ENCODE peak calls at places on chromosome 20, in six cellular contexts. P is psoas muscle, X is spleen, S is IMR-90, T is mammary epithelial cell, L is transverse colon. Y is an unnamed sample. For H3K9me3, the result is how much of the 10 kb centered on the place peaks cover.

GRCh38 chr20:47809561-47809960 is 24.3 kb upstream of the SULF2 start:
- DNase-seq in P (no peak), X (peak), S (no peak), T (peak), L (no peak), Y (no peak)

GRCh38 chr20:3129094-3129493 is 30.6 kb downstream of the FASTKD5 start:
- DNase-seq in P (no peak), X (no peak), S (no peak), T (no peak), L (no peak), Y (no peak)

GRCh38 chr20:6940052-6940451 is 172.6 kb downstream of the BMP2 start:
- DNase-seq in P (no peak), X (no peak), S (no peak), T (peak), L (no peak), Y (no peak)

GRCh38 chr20:19981091-19981490 is 36.1 kb upstream of the NAA20 start:
- DNase-seq in P (no peak), X (no peak), S (peak), T (peak), L (no peak), Y (no peak)

GRCh38 chr20:9689041-9689440 is 149.8 kb downstream of the PAK5 start:
- DNase-seq in P (no peak), X (no peak), S (no peak), T (no peak), L (no peak), Y (no peak)

GRCh38 chr20:63660622-63661021 is 2.5 kb downstream of the RTEL1 start:
- DNase-seq in P (no peak), X (no peak), S (no peak), T (no peak), L (no peak), Y (no peak)

GRCh38 chr20:32482251-32483220 is 102.6 kb downstream of the NOL4L start:
- DNase-seq in P (peak), X (peak), S (no peak), T (peak), L (peak), Y (no peak)

GRCh38 chr20:53706008-53706481 is 112.4 kb upstream of the ZNF217 start:
- DNase-seq in P (no peak), X (no peak), S (peak), T (no peak), L (no peak), Y (no peak)

GRCh38 chr20:44388466-44389023 is 33.0 kb downstream of the HNF4A start:
- DNase-seq in P (peak), X (peak), S (peak), T (peak), L (peak), Y (peak)

GRCh38 chr20:54914995-54915394 is 439.6 kb downstream of the DOK5 start:
- DNase-seq in P (no peak), X (no peak), S (no peak), T (no peak), L (no peak), Y (no peak)

GRCh38 chr20:54909702-54910101 is 434.3 kb downstream of the DOK5 start:
- DNase-seq in P (no peak), X (no peak), S (no peak), T (no peak), L (no peak), Y (no peak)
- H3K9me3 ChIP-seq in P (under half), X (under half), S (under half), T (under half), L (under half), Y (under half)

GRCh38 chr20:30599990-30600389 is 657.5 kb upstream of the DEFB115 start:
- DNase-seq in P (no peak), X (no peak), S (no peak), T (no peak), L (no peak), Y (no peak)

GRCh38 chr20:30598460-30599230 is 658.8 kb upstream of the DEFB115 start:
- DNase-seq in P (no peak), X (no peak), S (no peak), T (no peak), L (no peak), Y (no peak)

GRCh38 chr20:30594112-30594511 is 663.4 kb upstream of the DEFB115 start:
- DNase-seq in P (no peak), X (no peak), S (no peak), T (no peak), L (no peak), Y (no peak)

GRCh38 chr20:30593572-30593971 is 663.9 kb upstream of the DEFB115 start:
- DNase-seq in P (no peak), X (no peak), S (no peak), T (no peak), L (no peak), Y (no peak)

DNA sequence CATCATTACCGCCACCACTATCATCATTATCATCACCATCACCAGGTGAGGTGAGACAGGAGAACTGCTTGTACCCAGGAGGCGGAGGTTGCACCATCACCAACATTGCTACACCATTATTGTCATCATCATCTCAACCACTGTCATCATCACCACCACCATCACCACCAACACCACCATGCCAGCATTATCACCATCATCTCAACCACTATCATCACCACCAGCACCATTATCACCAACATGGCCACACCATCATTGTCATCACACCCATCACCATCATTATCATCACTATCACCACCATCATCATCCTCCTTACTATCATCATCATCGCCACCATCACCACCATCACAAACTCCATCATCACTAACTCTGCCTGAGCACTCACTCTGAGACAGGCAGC is 661.8 kb upstream of the DEFB115 start:
- DNase-seq in P (no peak), X (no peak), S (no peak), T (no peak), L (no peak), Y (no peak)
- H3K9me3 ChIP-seq in P (under half), X (under half), S (under half), T (under half), L (under half), Y (under half)

GRCh38 chr20:33814238-33814712 is 3.1 kb downstream of the CHMP4B start:
- DNase-seq in P (no peak), X (no peak), S (peak), T (no peak), L (peak), Y (no peak)
- H3K9me3 ChIP-seq in P (under half), X (under half), S (under half), T (under half), L (under half), Y (under half)

DNA sequence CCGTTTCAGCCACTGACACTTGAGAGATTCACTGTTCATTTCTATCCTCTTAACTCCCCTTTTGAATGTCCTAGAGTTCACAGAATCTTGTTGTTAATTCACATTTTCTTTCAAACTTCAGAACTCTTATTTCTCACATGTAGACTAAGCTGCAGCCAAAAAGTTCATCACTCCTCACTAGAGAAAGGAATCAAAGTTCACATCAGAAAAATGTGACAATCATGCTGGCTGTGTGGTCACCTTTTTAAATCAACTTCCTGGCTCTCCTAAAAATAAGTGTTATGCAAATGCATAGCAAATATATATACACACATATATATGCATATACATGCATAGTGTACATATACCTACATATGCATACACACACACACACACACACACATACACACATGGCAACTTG is 123.0 kb downstream of the CBLN4 start:
- DNase-seq in P (no peak), X (no peak), S (no peak), T (no peak), L (no peak), Y (no peak)
- H3K9me3 ChIP-seq in P (under half), X (under half), S (under half), T (under half), L (under half), Y (under half)

DNA sequence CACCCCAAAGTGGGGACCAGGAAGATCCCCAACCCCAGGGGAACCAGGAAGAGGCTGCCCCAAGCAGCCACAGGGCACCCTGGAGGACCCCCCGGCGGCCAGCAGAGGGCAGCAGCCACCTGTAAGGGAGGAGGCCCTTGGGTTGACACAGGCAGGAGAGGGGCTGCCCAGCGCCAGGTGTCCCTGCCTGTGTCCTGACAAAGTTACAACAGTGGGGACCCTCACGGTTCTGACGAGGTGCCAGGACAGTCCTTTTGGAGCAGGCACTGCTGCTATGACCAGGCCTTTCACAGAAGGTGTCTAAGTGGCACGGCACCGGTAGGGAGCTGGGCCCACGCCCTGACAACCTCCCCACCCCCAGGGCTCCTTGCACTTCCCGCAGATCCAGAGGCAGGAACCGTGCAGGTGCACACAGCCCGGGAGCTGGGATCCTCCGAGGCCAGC is 176.7 kb downstream of the BMP7 start:
- DNase-seq in P (peak), X (peak), S (peak), T (peak), L (peak), Y (peak)
- H3K9me3 ChIP-seq in P (under half), X (under half), S (under half), T (under half), L (under half), Y (under half)

DNA sequence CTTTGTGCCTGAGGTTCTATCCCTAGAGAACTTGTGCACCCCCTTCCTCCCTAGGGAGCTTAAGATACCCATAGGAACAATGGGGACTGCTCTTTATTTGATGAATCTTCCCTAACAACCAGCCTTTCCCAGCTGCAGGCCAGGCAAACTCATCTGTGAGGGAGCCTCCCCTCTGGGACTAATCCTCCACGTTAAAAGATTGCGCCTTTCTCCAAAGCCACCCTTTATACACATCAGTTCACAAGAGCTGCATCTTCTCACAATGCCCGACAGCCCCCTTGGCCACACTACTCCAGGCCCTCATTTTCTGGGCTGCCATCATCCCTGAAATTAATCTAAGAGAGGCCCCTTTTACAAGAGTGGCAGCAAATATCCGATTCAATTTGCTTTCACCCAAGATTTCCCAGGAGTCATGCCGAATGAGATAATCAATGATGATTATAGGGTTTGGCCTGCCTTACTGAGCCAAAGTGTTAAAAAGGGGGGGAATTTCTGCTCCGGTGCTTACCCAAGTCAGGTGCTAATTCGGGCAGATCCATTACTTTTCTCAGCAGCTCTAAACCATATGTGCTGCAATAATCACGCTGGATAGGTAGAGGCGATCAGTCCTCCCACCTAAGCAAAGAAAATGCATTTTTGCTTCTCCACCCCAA is 336.5 kb downstream of the KIF16B start:
- DNase-seq in P (no peak), X (no peak), S (no peak), T (no peak), L (no peak), Y (no peak)
- H3K9me3 ChIP-seq in P (under half), X (under half), S (under half), T (under half), L (under half), Y (under half)